ENCODE peak calls at places on chromosome 17, in five cellular contexts. I is epithelial cell of esophagus, A is OCI-LY7, Q is upper lobe of right lung, O is uterus. K is an unnamed sample.
A peak's percentile ranks its signal among the peaks of the same experiment; 100 is the strongest.

GRCh38 chr17:11511696-11512095 is 86.6 kb upstream of the DNAH9 start:
- DNase-seq in I (no peak), A (no peak), Q (no peak), O (no peak), K (no peak)

GRCh38 chr17:40779181-40779909 is 3.0 kb downstream of the KRT27 start:
- DNase-seq in I (peak; percentile 35), A (no peak), Q (peak; percentile 84), O (no peak), K (no peak)

GRCh38 chr17:77756846-77757610 is 201.5 kb upstream of the TNRC6C start:
- DNase-seq in I (no peak), A (no peak), Q (peak; percentile 44), O (no peak), K (no peak)

GRCh38 chr17:2194778-2195417 is 108.7 kb downstream of the SMG6 start:
- DNase-seq in I (peak; percentile 52), A (no peak), Q (no peak), O (peak; percentile 27), K (no peak)

GRCh38 chr17:57418463-57419246 is 162.3 kb downstream of the MSI2 start:
- DNase-seq in I (no peak), A (no peak), Q (no peak), O (no peak), K (no peak)

GRCh38 chr17:64459284-64459747 is 10.4 kb downstream of the MILR1 start:
- DNase-seq in I (peak; percentile 60), A (no peak), Q (no peak), O (no peak), K (peak; percentile 39)

GRCh38 chr17:77264617-77265230 is 124.0 kb downstream of the SEC14L1 start:
- DNase-seq in I (no peak), A (no peak), Q (no peak), O (no peak), K (no peak)

GRCh38 chr17:32928527-32929287 is 754 bp downstream of the TMEM98 start:
- DNase-seq in I (no peak), A (no peak), Q (no peak), O (no peak), K (no peak)

GRCh38 chr17:27218719-27219488 is 75.0 kb upstream of the WSB1 start:
- DNase-seq in I (no peak), A (no peak), Q (no peak), O (no peak), K (no peak)

GRCh38 chr17:22272363-22273146 is 580.2 kb downstream of the KCNJ18 start:
- DNase-seq in I (no peak), A (no peak), Q (peak; percentile 10), O (no peak), K (no peak)

DNA sequence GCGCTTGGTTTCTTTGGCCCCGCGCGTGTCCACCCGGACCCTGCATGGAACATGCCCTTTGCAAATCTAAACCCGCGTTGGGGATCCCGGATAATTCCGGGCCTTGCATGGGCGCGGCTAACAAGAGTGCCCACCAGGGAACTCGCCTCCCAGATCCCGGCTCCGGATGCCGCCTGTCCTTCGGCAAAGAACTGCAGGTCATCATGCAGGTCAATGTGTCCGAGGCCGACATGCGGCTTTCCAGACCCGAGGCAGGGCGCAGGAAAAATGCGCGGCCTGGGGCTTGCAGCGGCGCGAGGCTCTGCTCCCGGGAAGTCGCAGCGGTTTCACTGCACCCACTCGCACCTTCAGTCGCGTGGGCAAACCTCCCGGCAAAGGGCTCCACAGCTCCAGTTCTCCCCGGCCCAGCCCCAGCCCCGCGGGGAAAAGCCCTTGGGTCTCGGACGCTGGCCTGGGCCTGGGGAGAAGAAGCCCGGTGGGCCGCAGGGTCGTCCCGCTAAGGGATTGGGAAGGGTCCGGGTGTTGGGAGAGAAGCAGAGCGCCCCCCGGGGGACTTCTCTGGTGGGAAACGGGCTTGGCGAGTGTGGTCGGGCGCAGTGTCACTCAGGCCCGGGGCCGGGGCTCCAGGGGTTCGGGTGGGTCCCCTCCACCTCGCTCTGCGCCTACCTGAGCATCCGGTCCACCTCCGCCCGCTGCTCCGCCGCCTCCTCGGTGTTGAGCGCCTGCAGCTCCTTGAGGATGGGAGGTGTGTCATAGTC is 805 bp downstream of the HNF1B start:
- DNase-seq in I (no peak), A (no peak), Q (peak; percentile 80), O (no peak), K (no peak)
- TF ChIP-seq CTCF in I (no peak), A (no peak), Q (no peak), O (no peak), K (no peak)

GRCh38 chr17:7327501-7327900 is 1.6 kb downstream of the NEURL4 start:
- DNase-seq in I (no peak), A (no peak), Q (no peak), O (no peak), K (no peak)

GRCh38 chr17:7328840-7329359 is at the start of gene NEURL4:
- DNase-seq in I (peak; percentile 43), A (peak; percentile 46), Q (no peak), O (no peak), K (no peak)

GRCh38 chr17:7329360-7330098 is 394 bp upstream of the NEURL4 start:
- DNase-seq in I (peak; percentile 99), A (peak; percentile 100), Q (peak; percentile 99), O (peak; percentile 99), K (peak; percentile 99)

GRCh38 chr17:7328009-7328408 is 1.1 kb downstream of the NEURL4 start:
- DNase-seq in I (no peak), A (no peak), Q (no peak), O (no peak), K (no peak)

DNA sequence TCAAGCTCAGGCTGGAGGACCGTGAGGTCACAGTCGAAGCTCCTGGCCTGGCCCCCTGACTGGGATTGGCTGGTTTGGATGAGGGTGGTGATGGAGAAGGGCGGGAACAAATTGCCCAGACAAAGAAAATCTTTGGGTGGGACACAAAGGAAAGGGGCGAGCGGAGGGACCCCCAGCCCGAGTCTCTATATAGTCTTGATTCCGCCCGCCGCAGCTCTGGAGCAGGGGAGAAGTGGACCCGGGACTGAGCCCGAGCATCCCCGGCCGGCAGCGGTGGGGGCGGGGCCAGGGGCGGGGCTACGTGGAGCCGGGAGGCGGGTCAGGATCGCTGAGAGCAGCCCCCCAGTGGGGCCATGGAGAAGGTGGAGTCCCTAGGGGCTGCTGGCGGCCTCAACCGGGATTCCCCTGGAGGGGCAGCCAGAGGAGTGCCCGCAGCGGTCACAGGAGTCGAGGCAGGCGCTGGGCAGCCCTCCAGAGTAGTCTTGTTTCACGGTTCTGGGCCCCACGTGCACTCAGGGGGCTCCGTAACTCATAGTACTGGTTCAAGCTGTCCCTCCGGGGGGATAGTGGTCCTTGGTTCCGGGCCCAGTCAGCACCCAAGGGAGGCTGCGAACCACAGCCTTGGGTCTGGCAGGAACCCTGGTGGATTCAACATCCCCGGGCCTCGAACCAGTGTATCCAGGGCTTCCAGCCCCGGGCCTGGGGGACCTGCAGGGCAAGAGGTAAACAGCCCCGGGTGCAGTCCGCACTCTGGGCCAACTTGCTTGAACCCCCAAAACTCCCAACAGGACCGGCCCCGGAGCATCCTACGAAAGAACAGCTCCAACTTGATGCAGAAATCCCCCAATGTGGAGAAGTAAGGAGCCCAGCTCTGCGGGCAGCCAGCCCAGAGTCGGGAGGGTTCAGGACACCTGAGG is 1.2 kb upstream of the NEURL4 start:
- DNase-seq in I (peak; percentile 85), A (peak; percentile 87), Q (peak; percentile 85), O (peak; percentile 81), K (no peak)
- TF ChIP-seq CTCF in I (no peak), A (no peak), Q (no peak), O (no peak), K (no peak)

GRCh38 chr17:44123356-44124117 is at the start of gene HDAC5:
- DNase-seq in I (peak; percentile 95), A (peak; percentile 96), Q (peak; percentile 98), O (peak; percentile 96), K (peak; percentile 66)
- TF ChIP-seq CTCF in I (peak; percentile 68), A (peak; percentile 78), Q (peak; percentile 58), O (peak; percentile 58), K (peak; percentile 73)

DNA sequence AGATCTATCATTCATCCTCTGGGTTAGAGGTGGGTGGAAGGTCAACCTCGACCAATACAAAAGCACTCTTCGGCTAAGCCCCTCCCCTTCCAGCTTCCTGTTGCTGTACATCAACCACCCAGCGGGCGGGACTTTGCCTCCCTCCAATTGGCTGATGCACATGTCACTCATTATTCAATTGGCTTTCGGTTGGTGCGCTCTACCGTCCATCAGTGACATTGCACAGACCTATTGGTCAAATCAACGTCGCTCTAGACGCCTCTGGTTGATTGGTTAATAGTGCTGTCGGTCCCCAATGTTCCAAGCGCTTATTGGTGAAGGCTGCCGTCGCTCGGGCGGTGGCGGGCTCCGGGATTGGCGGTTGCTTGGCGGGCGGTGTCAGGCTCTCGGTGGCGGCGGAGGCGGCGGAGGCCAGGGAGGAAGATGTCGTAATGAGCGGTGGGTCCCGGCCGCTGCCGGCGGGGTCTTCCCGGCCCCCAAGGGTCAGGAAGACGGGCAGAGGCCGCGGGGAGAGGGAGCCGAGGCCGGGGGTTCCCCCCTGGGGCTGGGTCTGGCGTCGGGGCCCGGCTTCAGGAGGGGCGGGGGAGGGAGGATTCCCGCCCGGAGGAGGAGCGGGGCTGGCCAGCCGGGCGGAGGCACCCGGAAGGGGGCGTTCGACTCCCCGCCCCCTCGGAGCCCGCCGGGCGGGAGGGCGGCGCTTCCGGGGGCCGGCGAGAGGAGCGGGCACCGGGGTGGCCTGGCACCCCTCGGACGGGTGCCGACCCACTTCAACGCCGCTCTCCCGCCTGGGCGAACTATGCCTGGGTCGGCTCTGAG is at the start of gene SP2:
- DNase-seq in I (peak; percentile 100), A (peak; percentile 100), Q (peak; percentile 99), O (peak; percentile 100), K (peak; percentile 100)
- TF ChIP-seq CTCF in I (no peak), A (no peak), Q (peak; percentile 2), O (no peak), K (no peak)

DNA sequence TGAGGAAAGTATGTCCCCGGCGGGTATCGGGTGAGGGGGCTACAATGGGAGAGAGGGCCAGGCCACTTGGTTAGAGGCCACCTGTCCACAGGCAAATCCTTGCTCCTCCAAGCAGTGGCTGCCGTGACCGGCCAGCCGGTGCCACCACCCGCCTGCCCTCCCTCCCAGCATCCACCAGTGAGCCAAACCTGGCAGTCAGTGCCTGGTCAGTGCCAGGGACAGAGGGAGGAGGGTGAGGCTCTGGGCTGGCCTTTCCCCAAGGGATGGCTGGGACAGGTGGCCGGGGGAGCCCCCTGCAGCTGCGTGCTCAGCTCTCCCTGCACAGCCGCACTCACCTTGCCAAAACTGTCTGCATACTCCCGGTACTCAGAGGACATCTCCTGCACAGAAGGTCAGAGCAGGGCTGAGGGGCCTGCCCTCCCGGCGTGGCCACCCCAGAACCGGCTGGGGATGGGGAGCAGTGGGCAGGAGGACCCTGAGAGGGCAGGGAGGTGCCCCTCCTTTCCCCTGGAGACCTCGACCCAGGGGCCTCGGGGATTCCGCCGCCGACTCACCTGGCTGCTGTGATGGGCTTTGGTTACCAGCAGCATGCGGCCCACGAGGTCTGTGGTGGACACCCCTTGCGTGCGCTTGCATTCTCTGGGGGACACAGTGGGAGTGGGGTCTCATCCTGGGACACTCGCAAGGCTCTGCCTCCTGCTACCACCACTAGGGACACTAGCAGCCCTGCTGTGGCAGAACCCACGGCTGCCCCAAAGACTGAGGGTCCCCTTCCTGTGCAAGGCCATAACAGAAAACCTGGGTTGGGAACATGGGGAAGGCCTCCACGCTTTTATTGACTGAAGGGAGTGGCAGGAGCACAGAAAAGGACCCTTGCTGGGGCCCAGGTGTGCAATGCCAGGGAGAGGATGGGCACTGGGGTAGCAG is 3.7 kb downstream of the PCYT2 start:
- DNase-seq in I (no peak), A (no peak), Q (no peak), O (no peak), K (no peak)
- TF ChIP-seq CTCF in I (no peak), A (peak; percentile 44), Q (no peak), O (no peak), K (no peak)

DNA sequence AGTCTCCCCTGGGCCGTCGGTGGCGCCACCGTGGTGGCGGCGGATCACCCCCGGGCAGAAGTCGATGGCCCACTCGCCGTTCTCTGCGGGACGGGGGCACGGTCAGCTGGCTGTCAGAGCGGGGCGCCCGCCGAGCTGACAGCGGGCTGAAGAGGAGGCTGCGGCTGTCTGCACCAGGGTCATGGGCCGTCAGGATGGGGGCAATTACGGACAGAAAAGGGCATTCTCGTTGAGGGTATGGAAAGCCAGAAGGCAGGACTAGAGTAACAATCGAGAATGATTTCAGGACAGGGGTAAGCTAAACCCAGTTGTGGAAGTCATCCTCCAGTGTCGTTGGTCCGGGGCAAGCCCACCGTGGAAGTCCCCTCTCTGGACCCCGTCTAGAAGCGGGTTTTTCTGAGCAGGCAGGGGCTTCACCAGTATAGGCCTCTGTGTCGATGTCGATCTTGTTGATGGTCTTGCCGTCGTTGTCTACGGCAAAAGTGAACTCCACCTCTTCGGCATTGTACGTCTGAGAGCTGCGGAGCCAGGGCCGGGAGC is 1.7 kb downstream of the CHRNE start:
- DNase-seq in I (no peak), A (no peak), Q (no peak), O (no peak), K (no peak)
- TF ChIP-seq CTCF in I (no peak), A (no peak), Q (no peak), O (no peak), K (no peak)